ENCODE peak calls at places on chromosome 2, in seven cellular contexts. One of them, this sample, is unnamed.

GRCh38 chr2:233706720-233707119 is 6.0 kb upstream of the UGT1A5 start:
- DNase-seq in K562: no peak
- DNase-seq in endothelial cell of umbilical vein: no peak
- DNase-seq in breast epithelium: no peak
- DNase-seq in HCT116: no peak
- DNase-seq in transverse colon: no peak
- DNase-seq in HepG2: no peak
- DNase-seq in this sample: no peak

GRCh38 chr2:103161456-103162289 is 399.8 kb downstream of the TMEM182 start:
- DNase-seq in K562: peak; percentile 59
- DNase-seq in endothelial cell of umbilical vein: peak; percentile 28
- DNase-seq in breast epithelium: no peak
- DNase-seq in HCT116: peak; percentile 16
- DNase-seq in transverse colon: no peak
- DNase-seq in HepG2: peak; percentile 62
- DNase-seq in this sample: peak; percentile 36

GRCh38 chr2:16791496-16791895 is 125.9 kb upstream of the CYRIA start:
- DNase-seq in K562: no peak
- DNase-seq in endothelial cell of umbilical vein: no peak
- DNase-seq in breast epithelium: no peak
- DNase-seq in HCT116: no peak
- DNase-seq in transverse colon: no peak
- DNase-seq in HepG2: no peak
- DNase-seq in this sample: no peak

GRCh38 chr2:236085647-236086046 is 82.5 kb downstream of the GBX2 start:
- DNase-seq in K562: no peak
- DNase-seq in endothelial cell of umbilical vein: no peak
- DNase-seq in breast epithelium: no peak
- DNase-seq in HCT116: no peak
- DNase-seq in transverse colon: no peak
- DNase-seq in HepG2: no peak
- DNase-seq in this sample: no peak

GRCh38 chr2:152950125-152950524 is 231.7 kb downstream of the ARL6IP6 start:
- DNase-seq in K562: no peak
- DNase-seq in endothelial cell of umbilical vein: no peak
- DNase-seq in breast epithelium: no peak
- DNase-seq in HCT116: no peak
- DNase-seq in transverse colon: no peak
- DNase-seq in HepG2: no peak
- DNase-seq in this sample: no peak

GRCh38 chr2:127570282-127571250 is 35.1 kb downstream of the MYO7B start:
- DNase-seq in K562: no peak
- DNase-seq in endothelial cell of umbilical vein: no peak
- DNase-seq in breast epithelium: no peak
- DNase-seq in HCT116: no peak
- DNase-seq in transverse colon: no peak
- DNase-seq in HepG2: no peak
- DNase-seq in this sample: peak; percentile 1

GRCh38 chr2:164257794-164258193 is 363.5 kb downstream of the GRB14 start:
- DNase-seq in K562: no peak
- DNase-seq in endothelial cell of umbilical vein: no peak
- DNase-seq in breast epithelium: no peak
- DNase-seq in HCT116: no peak
- DNase-seq in transverse colon: no peak
- DNase-seq in HepG2: no peak
- DNase-seq in this sample: no peak

GRCh38 chr2:100262043-100262442 is 60.3 kb downstream of the LONRF2 start:
- DNase-seq in K562: no peak
- DNase-seq in endothelial cell of umbilical vein: no peak
- DNase-seq in breast epithelium: no peak
- DNase-seq in HCT116: no peak
- DNase-seq in transverse colon: no peak
- DNase-seq in HepG2: no peak
- DNase-seq in this sample: no peak

GRCh38 chr2:189819297-189819704 is 35.1 kb downstream of the PMS1 start:
- DNase-seq in K562: no peak
- DNase-seq in endothelial cell of umbilical vein: no peak
- DNase-seq in breast epithelium: no peak
- DNase-seq in HCT116: no peak
- DNase-seq in transverse colon: no peak
- DNase-seq in HepG2: no peak
- DNase-seq in this sample: no peak

GRCh38 chr2:55418512-55419235 is 982 bp downstream of the CCDC88A start:
- DNase-seq in K562: peak; percentile 22
- DNase-seq in endothelial cell of umbilical vein: peak; percentile 62
- DNase-seq in breast epithelium: no peak
- DNase-seq in HCT116: no peak
- DNase-seq in transverse colon: no peak
- DNase-seq in HepG2: peak; percentile 30
- DNase-seq in this sample: no peak

GRCh38 chr2:145760781-145761649 is 1241.1 kb upstream of the ZEB2 start:
- DNase-seq in K562: no peak
- DNase-seq in endothelial cell of umbilical vein: peak; percentile 93
- DNase-seq in breast epithelium: no peak
- DNase-seq in HCT116: no peak
- DNase-seq in transverse colon: no peak
- DNase-seq in HepG2: peak; percentile 96
- DNase-seq in this sample: no peak

GRCh38 chr2:132670104-132670960 is at the start of gene LYPD1:
- DNase-seq in K562: no peak
- DNase-seq in endothelial cell of umbilical vein: peak; percentile 44
- DNase-seq in breast epithelium: no peak
- DNase-seq in HCT116: no peak
- DNase-seq in transverse colon: no peak
- DNase-seq in HepG2: no peak
- DNase-seq in this sample: no peak

GRCh38 chr2:171433763-171434670 is at the start of the genes DCAF17 and METTL8:
- DNase-seq in K562: peak; percentile 95
- DNase-seq in endothelial cell of umbilical vein: peak; percentile 97
- DNase-seq in breast epithelium: peak; percentile 91
- DNase-seq in HCT116: peak; percentile 87
- DNase-seq in transverse colon: peak; percentile 97
- DNase-seq in HepG2: peak; percentile 97
- DNase-seq in this sample: peak; percentile 96
- TF ChIP-seq CTCF in K562: peak; percentile 92
- TF ChIP-seq CTCF in endothelial cell of umbilical vein: peak; percentile 35
- TF ChIP-seq CTCF in breast epithelium: no peak
- TF ChIP-seq CTCF in HCT116: peak; percentile 25
- TF ChIP-seq CTCF in transverse colon: peak; percentile 21
- TF ChIP-seq CTCF in HepG2: peak; percentile 96
- TF ChIP-seq CTCF in this sample: no peak

DNA sequence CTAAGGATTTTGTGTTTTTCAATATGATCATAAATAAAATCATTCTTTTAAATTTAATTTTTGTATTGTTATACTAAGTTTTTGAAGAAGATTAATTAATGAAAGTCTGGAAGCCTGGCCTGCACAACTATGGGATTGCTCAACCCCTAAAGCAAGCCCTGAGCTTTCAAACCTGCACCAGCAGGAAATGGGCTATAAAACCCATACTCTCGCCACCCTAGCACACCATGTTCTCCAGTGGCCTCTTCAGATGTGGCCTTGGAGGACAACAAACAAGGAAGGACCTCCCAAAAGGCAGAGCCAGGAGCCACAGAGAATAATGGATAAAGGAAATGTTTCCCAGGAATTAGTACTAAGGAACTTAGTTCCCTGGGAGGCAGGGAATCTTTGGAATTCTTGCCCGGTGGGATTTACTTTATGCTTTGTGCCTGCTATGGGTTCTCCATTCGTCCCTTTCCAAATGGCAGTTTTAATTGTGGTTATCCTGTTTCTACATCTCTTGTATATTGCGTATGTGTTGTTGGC is 212.5 kb downstream of the ZFP36L2 start:
- DNase-seq in K562: no peak
- DNase-seq in endothelial cell of umbilical vein: no peak
- DNase-seq in breast epithelium: peak; percentile 16
- DNase-seq in HCT116: no peak
- DNase-seq in transverse colon: peak; percentile 46
- DNase-seq in HepG2: no peak
- DNase-seq in this sample: no peak
- TF ChIP-seq POLR2AphosphoS5 in K562: no peak
- TF ChIP-seq POLR2AphosphoS5 in endothelial cell of umbilical vein: no peak
- TF ChIP-seq POLR2AphosphoS5 in breast epithelium: no peak
- TF ChIP-seq POLR2AphosphoS5 in HCT116: no peak
- TF ChIP-seq POLR2AphosphoS5 in transverse colon: peak; percentile 35
- TF ChIP-seq POLR2AphosphoS5 in HepG2: no peak
- TF ChIP-seq POLR2AphosphoS5 in this sample: no peak

GRCh38 chr2:135741395-135742306 is at the start of gene UBXN4:
- DNase-seq in K562: peak; percentile 91
- DNase-seq in endothelial cell of umbilical vein: peak; percentile 99
- DNase-seq in breast epithelium: peak; percentile 98
- DNase-seq in HCT116: peak; percentile 98
- DNase-seq in transverse colon: peak; percentile 98
- DNase-seq in HepG2: peak; percentile 99
- DNase-seq in this sample: peak; percentile 97

GRCh38 chr2:135745545-135745944 is 3.9 kb downstream of the UBXN4 start:
- DNase-seq in K562: no peak
- DNase-seq in endothelial cell of umbilical vein: peak; percentile 28
- DNase-seq in breast epithelium: no peak
- DNase-seq in HCT116: no peak
- DNase-seq in transverse colon: no peak
- DNase-seq in HepG2: no peak
- DNase-seq in this sample: no peak

GRCh38 chr2:135743860-135744259 is 2.2 kb downstream of the UBXN4 start:
- DNase-seq in K562: no peak
- DNase-seq in endothelial cell of umbilical vein: peak; percentile 27
- DNase-seq in breast epithelium: no peak
- DNase-seq in HCT116: no peak
- DNase-seq in transverse colon: no peak
- DNase-seq in HepG2: peak; percentile 40
- DNase-seq in this sample: no peak

GRCh38 chr2:135742307-135742838 is 718 bp downstream of the UBXN4 start:
- DNase-seq in K562: no peak
- DNase-seq in endothelial cell of umbilical vein: peak; percentile 80
- DNase-seq in breast epithelium: no peak
- DNase-seq in HCT116: no peak
- DNase-seq in transverse colon: peak; percentile 36
- DNase-seq in HepG2: peak; percentile 65
- DNase-seq in this sample: peak; percentile 35

GRCh38 chr2:135744761-135745314 is 3.2 kb downstream of the UBXN4 start:
- DNase-seq in K562: peak; percentile 27
- DNase-seq in endothelial cell of umbilical vein: peak; percentile 30
- DNase-seq in breast epithelium: no peak
- DNase-seq in HCT116: no peak
- DNase-seq in transverse colon: no peak
- DNase-seq in HepG2: peak; percentile 70
- DNase-seq in this sample: no peak
- H3K4me3 ChIP-seq in K562: no peak overlapping the region
- H3K4me3 ChIP-seq in endothelial cell of umbilical vein: no peak overlapping the region
- H3K4me3 ChIP-seq in breast epithelium: no peak overlapping the region
- H3K4me3 ChIP-seq in HCT116: no peak overlapping the region
- H3K4me3 ChIP-seq in transverse colon: no peak overlapping the region
- H3K4me3 ChIP-seq in HepG2: no peak overlapping the region
- H3K4me3 ChIP-seq in this sample: no peak overlapping the region

GRCh38 chr2:69936913-69937312 is 22.0 kb downstream of the MXD1 start:
- DNase-seq in K562: no peak
- DNase-seq in endothelial cell of umbilical vein: peak; percentile 18
- DNase-seq in breast epithelium: no peak
- DNase-seq in HCT116: no peak
- DNase-seq in transverse colon: no peak
- DNase-seq in HepG2: no peak
- DNase-seq in this sample: no peak
- TF ChIP-seq CTCF in K562: no peak
- TF ChIP-seq CTCF in endothelial cell of umbilical vein: no peak
- TF ChIP-seq CTCF in breast epithelium: no peak
- TF ChIP-seq CTCF in HCT116: no peak
- TF ChIP-seq CTCF in transverse colon: no peak
- TF ChIP-seq CTCF in HepG2: no peak
- TF ChIP-seq CTCF in this sample: no peak

GRCh38 chr2:10054424-10054823 is 11.1 kb downstream of the KLF11 start:
- DNase-seq in K562: peak; percentile 33
- DNase-seq in endothelial cell of umbilical vein: no peak
- DNase-seq in breast epithelium: no peak
- DNase-seq in HCT116: no peak
- DNase-seq in transverse colon: no peak
- DNase-seq in HepG2: no peak
- DNase-seq in this sample: no peak
- TF ChIP-seq POLR2AphosphoS5 in K562: no peak
- TF ChIP-seq POLR2AphosphoS5 in endothelial cell of umbilical vein: no peak
- TF ChIP-seq POLR2AphosphoS5 in breast epithelium: no peak
- TF ChIP-seq POLR2AphosphoS5 in HCT116: no peak
- TF ChIP-seq POLR2AphosphoS5 in transverse colon: no peak
- TF ChIP-seq POLR2AphosphoS5 in HepG2: no peak
- TF ChIP-seq POLR2AphosphoS5 in this sample: no peak

GRCh38 chr2:24926220-24926601 is 6.2 kb upstream of the ADCY3 start:
- DNase-seq in K562: no peak
- DNase-seq in endothelial cell of umbilical vein: no peak
- DNase-seq in breast epithelium: no peak
- DNase-seq in HCT116: no peak
- DNase-seq in transverse colon: no peak
- DNase-seq in HepG2: no peak
- DNase-seq in this sample: no peak
- H3K4me3 ChIP-seq in K562: no peak overlapping the region
- H3K4me3 ChIP-seq in endothelial cell of umbilical vein: no peak overlapping the region
- H3K4me3 ChIP-seq in breast epithelium: peak overlapping the region; percentile 59
- H3K4me3 ChIP-seq in HCT116: no peak overlapping the region
- H3K4me3 ChIP-seq in transverse colon: no peak overlapping the region
- H3K4me3 ChIP-seq in HepG2: no peak overlapping the region
- H3K4me3 ChIP-seq in this sample: peak overlapping the region; percentile 21

GRCh38 chr2:109188924-109189323 is 59.9 kb downstream of the SH3RF3 start:
- DNase-seq in K562: no peak
- DNase-seq in endothelial cell of umbilical vein: no peak
- DNase-seq in breast epithelium: no peak
- DNase-seq in HCT116: no peak
- DNase-seq in transverse colon: no peak
- DNase-seq in HepG2: no peak
- DNase-seq in this sample: no peak

GRCh38 chr2:109187711-109188484 is 58.9 kb downstream of the SH3RF3 start:
- DNase-seq in K562: no peak
- DNase-seq in endothelial cell of umbilical vein: no peak
- DNase-seq in breast epithelium: no peak
- DNase-seq in HCT116: no peak
- DNase-seq in transverse colon: no peak
- DNase-seq in HepG2: no peak
- DNase-seq in this sample: no peak

GRCh38 chr2:109188485-109188868 is 59.5 kb downstream of the SH3RF3 start:
- DNase-seq in K562: no peak
- DNase-seq in endothelial cell of umbilical vein: no peak
- DNase-seq in breast epithelium: no peak
- DNase-seq in HCT116: no peak
- DNase-seq in transverse colon: no peak
- DNase-seq in HepG2: no peak
- DNase-seq in this sample: no peak

GRCh38 chr2:109186656-109187250 is 57.7 kb downstream of the SH3RF3 start:
- DNase-seq in K562: no peak
- DNase-seq in endothelial cell of umbilical vein: no peak
- DNase-seq in breast epithelium: no peak
- DNase-seq in HCT116: no peak
- DNase-seq in transverse colon: no peak
- DNase-seq in HepG2: no peak
- DNase-seq in this sample: no peak

GRCh38 chr2:109189751-109190150 is 60.7 kb downstream of the SH3RF3 start:
- DNase-seq in K562: no peak
- DNase-seq in endothelial cell of umbilical vein: no peak
- DNase-seq in breast epithelium: no peak
- DNase-seq in HCT116: no peak
- DNase-seq in transverse colon: no peak
- DNase-seq in HepG2: no peak
- DNase-seq in this sample: no peak
- TF ChIP-seq CTCF in K562: no peak
- TF ChIP-seq CTCF in endothelial cell of umbilical vein: no peak
- TF ChIP-seq CTCF in breast epithelium: no peak
- TF ChIP-seq CTCF in HCT116: no peak
- TF ChIP-seq CTCF in transverse colon: no peak
- TF ChIP-seq CTCF in HepG2: no peak
- TF ChIP-seq CTCF in this sample: no peak

GRCh38 chr2:191410646-191411436 is 165.6 kb downstream of the MYO1B start:
- DNase-seq in K562: no peak
- DNase-seq in endothelial cell of umbilical vein: no peak
- DNase-seq in breast epithelium: no peak
- DNase-seq in HCT116: no peak
- DNase-seq in transverse colon: no peak
- DNase-seq in HepG2: no peak
- DNase-seq in this sample: no peak
- TF ChIP-seq POLR2AphosphoS5 in K562: no peak
- TF ChIP-seq POLR2AphosphoS5 in endothelial cell of umbilical vein: no peak
- TF ChIP-seq POLR2AphosphoS5 in breast epithelium: no peak
- TF ChIP-seq POLR2AphosphoS5 in HCT116: no peak
- TF ChIP-seq POLR2AphosphoS5 in transverse colon: no peak
- TF ChIP-seq POLR2AphosphoS5 in HepG2: no peak
- TF ChIP-seq POLR2AphosphoS5 in this sample: no peak

This sample was measured in stomach.